ENCODE peak calls at places on chromosomes 16 and 17, in five cellular contexts. K is NB4, J is Peyer's patch, S is mammary epithelial cell, G is uterus. C is an unnamed sample.

GRCh38 chr16:89798832-89799370 is 17.5 kb downstream of the FANCA start:
- DNase-seq in K (no peak), J (no peak), S (no peak), G (no peak), C (no peak)

GRCh38 chr17:80899402-80900268 is 92.0 kb upstream of the CHMP6 start:
- DNase-seq in K (peak), J (peak), S (peak), G (no peak), C (peak)

GRCh38 chr16:726438-727290 is at the start of the genes CCDC78 and HAGHL:
- DNase-seq in K (peak), J (peak), S (no peak), G (no peak), C (peak)

GRCh38 chr16:87806608-87807546 is 41.1 kb upstream of the KLHDC4 start:
- DNase-seq in K (peak), J (peak), S (peak), G (no peak), C (peak)

GRCh38 chr17:63434951-63435571 is 11.0 kb downstream of the CYB561 start:
- DNase-seq in K (peak), J (no peak), S (peak), G (peak), C (peak)

GRCh38 chr17:29615492-29616299 is 7.0 kb downstream of the CORO6 start:
- DNase-seq in K (peak), J (peak), S (peak), G (peak), C (peak)

GRCh38 chr17:67500261-67500660 is 123.2 kb downstream of the PITPNC1 start:
- DNase-seq in K (no peak), J (no peak), S (no peak), G (no peak), C (peak)

GRCh38 chr17:58273453-58274104 is 7.2 kb downstream of the MPO start:
- DNase-seq in K (peak), J (no peak), S (no peak), G (no peak), C (no peak)

GRCh38 chr16:81818514-81819304 is 39.6 kb downstream of the PLCG2 start:
- DNase-seq in K (peak), J (no peak), S (no peak), G (no peak), C (no peak)

GRCh38 chr17:61205931-61206330 is 193.7 kb upstream of the TBX2 start:
- DNase-seq in K (no peak), J (no peak), S (no peak), G (no peak), C (no peak)

GRCh38 chr16:57916735-57917450 is 54.0 kb downstream of the CNGB1 start:
- DNase-seq in K (no peak), J (no peak), S (peak), G (no peak), C (no peak)

GRCh38 chr17:83053779-83054451 is 25.5 kb upstream of the METRNL start:
- DNase-seq in K (peak), J (peak), S (no peak), G (peak), C (no peak)

GRCh38 chr17:41695954-41696720 is 7.5 kb downstream of the EIF1 start:
- DNase-seq in K (peak), J (peak), S (peak), G (peak), C (peak)

GRCh38 chr17:49106366-49107210 is 26.0 kb upstream of the B4GALNT2 start:
- DNase-seq in K (no peak), J (no peak), S (peak), G (no peak), C (peak)

GRCh38 chr17:60169921-60170817 is 20.4 kb downstream of the CA4 start:
- DNase-seq in K (peak), J (no peak), S (peak), G (no peak), C (peak)

GRCh38 chr17:77616243-77616731 is 342.2 kb upstream of the TNRC6C start:
- DNase-seq in K (no peak), J (no peak), S (peak), G (peak), C (peak)

GRCh38 chr17:31202968-31203367 is 94.1 kb downstream of the OMG start:
- DNase-seq in K (no peak), J (no peak), S (no peak), G (no peak), C (no peak)

GRCh38 chr16:4404247-4404966 is 12.0 kb downstream of the CORO7 start:
- DNase-seq in K (peak), J (peak), S (no peak), G (peak), C (peak)

GRCh38 chr17:28725166-28725659 is 820 bp downstream of the TLCD1 start:
- DNase-seq in K (peak), J (no peak), S (no peak), G (no peak), C (peak)

GRCh38 chr17:64130559-64131001 is 636 bp upstream of the ERN1 start:
- DNase-seq in K (no peak), J (peak), S (peak), G (peak), C (peak)

GRCh38 chr16:14364386-14365199 is 265.5 kb downstream of the PARN start:
- DNase-seq in K (no peak), J (no peak), S (no peak), G (no peak), C (peak)

GRCh38 chr17:42698736-42699414 is 16.5 kb downstream of the CNTNAP1 start:
- DNase-seq in K (peak), J (no peak), S (no peak), G (peak), C (peak)

GRCh38 chr17:8867361-8867981 is at the start of gene PIK3R6:
- DNase-seq in K (no peak), J (no peak), S (no peak), G (no peak), C (no peak)

GRCh38 chr17:8869416-8869815 is 1.9 kb upstream of the PIK3R6 start:
- DNase-seq in K (no peak), J (no peak), S (no peak), G (no peak), C (no peak)

GRCh38 chr17:8865811-8866210 is 1.7 kb downstream of the PIK3R6 start:
- DNase-seq in K (no peak), J (no peak), S (no peak), G (no peak), C (no peak)

GRCh38 chr17:8868529-8868951 is 1.1 kb upstream of the PIK3R6 start:
- DNase-seq in K (no peak), J (no peak), S (no peak), G (no peak), C (no peak)

GRCh38 chr17:8868092-8868491 is 618 bp upstream of the PIK3R6 start:
- DNase-seq in K (no peak), J (no peak), S (no peak), G (no peak), C (no peak)
- TF ChIP-seq CTCF in K (no peak), J (no peak), S (no peak), G (no peak), C (no peak)

GRCh38 chr16:55660776-55661175 is 5.0 kb downstream of the SLC6A2 start:
- DNase-seq in K (no peak), J (no peak), S (no peak), G (no peak), C (no peak)
- TF ChIP-seq CTCF in K (no peak), J (no peak), S (no peak), G (no peak), C (no peak)

GRCh38 chr17:39677072-39677471 is 8.8 kb downstream of the PNMT start:
- DNase-seq in K (no peak), J (no peak), S (no peak), G (no peak), C (no peak)

GRCh38 chr17:39676198-39676819 is 8.1 kb downstream of the PNMT start:
- DNase-seq in K (peak), J (peak), S (no peak), G (no peak), C (no peak)

GRCh38 chr17:39679521-39680192 is 8.2 kb downstream of the PGAP3 start:
- DNase-seq in K (peak), J (peak), S (no peak), G (no peak), C (no peak)

GRCh38 chr17:39677581-39678339 is 9.5 kb downstream of the PNMT start:
- DNase-seq in K (no peak), J (no peak), S (no peak), G (no peak), C (no peak)

DNA sequence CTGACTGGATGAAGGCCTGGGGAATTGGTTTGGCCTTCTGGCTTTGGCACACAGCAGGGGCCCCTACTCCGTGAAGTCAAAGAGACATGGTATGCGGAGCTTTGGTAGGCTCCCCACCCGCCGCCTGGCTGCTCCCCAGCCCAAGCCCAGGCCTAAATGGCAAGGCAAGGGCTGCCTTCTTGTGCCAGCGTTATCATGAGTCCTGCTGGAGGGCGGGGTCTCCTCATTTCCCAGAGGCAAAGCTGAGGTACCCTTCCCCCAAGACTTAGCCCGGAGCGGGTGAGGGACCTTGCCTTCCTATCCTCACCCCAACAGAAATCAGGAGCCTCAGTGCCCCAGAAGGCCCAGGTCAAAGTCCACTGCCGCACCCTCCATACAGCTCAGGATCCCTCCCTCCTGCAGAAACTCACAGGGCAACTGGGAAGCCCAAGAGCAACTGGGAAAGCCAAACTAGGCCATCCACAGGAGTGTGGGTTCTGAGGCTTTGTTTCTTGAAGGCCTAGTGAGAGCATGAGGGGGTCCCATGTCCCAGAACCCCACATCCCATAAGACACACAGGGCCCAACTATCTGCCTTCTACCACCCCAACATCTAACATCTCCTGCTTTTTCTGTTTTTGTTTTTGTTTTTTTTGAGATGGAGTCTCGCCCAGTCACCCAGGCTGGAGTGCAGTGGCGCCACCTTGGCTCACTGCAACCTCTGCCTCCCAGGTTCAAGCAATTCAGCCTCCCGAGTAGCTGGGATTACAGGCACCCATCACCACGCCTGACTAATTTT is 9.3 kb downstream of the PGAP3 start:
- DNase-seq in K (no peak), J (no peak), S (no peak), G (no peak), C (no peak)
- TF ChIP-seq CTCF in K (no peak), J (no peak), S (no peak), G (no peak), C (no peak)

GRCh38 chr16:67329901-67330300 is 3.3 kb downstream of the LRRC36 start:
- DNase-seq in K (no peak), J (no peak), S (peak), G (no peak), C (no peak)

GRCh38 chr16:67327774-67328173 is 1.2 kb downstream of the LRRC36 start:
- DNase-seq in K (no peak), J (no peak), S (no peak), G (no peak), C (no peak)

GRCh38 chr16:67326115-67326471 is 448 bp downstream of the KCTD19 start:
- DNase-seq in K (no peak), J (no peak), S (no peak), G (no peak), C (no peak)

GRCh38 chr16:67326472-67327309 is at the start of the genes KCTD19 and LRRC36:
- DNase-seq in K (no peak), J (peak), S (no peak), G (peak), C (no peak)
- TF ChIP-seq CTCF in K (no peak), J (peak), S (peak), G (peak), C (peak)

DNA sequence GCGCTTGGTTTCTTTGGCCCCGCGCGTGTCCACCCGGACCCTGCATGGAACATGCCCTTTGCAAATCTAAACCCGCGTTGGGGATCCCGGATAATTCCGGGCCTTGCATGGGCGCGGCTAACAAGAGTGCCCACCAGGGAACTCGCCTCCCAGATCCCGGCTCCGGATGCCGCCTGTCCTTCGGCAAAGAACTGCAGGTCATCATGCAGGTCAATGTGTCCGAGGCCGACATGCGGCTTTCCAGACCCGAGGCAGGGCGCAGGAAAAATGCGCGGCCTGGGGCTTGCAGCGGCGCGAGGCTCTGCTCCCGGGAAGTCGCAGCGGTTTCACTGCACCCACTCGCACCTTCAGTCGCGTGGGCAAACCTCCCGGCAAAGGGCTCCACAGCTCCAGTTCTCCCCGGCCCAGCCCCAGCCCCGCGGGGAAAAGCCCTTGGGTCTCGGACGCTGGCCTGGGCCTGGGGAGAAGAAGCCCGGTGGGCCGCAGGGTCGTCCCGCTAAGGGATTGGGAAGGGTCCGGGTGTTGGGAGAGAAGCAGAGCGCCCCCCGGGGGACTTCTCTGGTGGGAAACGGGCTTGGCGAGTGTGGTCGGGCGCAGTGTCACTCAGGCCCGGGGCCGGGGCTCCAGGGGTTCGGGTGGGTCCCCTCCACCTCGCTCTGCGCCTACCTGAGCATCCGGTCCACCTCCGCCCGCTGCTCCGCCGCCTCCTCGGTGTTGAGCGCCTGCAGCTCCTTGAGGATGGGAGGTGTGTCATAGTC is 805 bp downstream of the HNF1B start:
- DNase-seq in K (no peak), J (no peak), S (no peak), G (no peak), C (no peak)
- TF ChIP-seq CTCF in K (no peak), J (no peak), S (no peak), G (no peak), C (no peak)

DNA sequence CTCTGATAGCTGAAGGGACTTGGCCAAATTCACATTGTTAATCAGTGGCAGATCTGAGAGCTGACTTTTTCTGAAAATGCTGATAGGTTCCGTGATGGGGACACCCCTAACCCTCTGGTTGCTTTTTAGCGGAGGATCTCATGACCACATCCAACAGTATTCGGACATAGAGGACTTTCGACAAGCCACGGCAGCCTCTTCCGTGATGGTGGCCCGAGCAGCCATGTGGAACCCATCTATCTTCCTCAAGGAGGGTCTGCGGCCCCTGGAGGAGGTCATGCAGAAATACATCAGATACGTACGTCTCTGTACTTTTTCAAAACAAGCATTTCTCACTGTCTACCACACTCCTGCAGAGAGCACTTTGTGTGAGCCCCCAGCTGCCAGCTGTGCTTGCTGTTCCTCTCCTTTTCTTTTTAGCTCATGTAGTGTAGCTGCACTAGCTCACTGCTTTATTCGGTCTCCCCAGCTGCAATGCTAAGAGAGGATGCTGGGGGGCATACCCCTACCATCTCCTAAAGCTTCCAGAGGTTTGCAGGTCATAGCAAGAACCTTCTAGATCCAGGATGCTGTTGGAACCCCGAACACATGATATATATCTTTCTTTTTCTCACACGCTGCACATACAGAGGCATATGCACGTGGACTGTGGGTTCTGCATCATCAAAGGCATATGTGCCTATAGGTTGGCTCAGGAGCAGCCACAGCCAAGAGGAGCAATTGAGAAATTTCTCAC is 14.2 kb upstream of the NFATC3 start:
- DNase-seq in K (no peak), J (peak), S (no peak), G (no peak), C (no peak)
- TF ChIP-seq CTCF in K (no peak), J (no peak), S (no peak), G (no peak), C (no peak)

DNA sequence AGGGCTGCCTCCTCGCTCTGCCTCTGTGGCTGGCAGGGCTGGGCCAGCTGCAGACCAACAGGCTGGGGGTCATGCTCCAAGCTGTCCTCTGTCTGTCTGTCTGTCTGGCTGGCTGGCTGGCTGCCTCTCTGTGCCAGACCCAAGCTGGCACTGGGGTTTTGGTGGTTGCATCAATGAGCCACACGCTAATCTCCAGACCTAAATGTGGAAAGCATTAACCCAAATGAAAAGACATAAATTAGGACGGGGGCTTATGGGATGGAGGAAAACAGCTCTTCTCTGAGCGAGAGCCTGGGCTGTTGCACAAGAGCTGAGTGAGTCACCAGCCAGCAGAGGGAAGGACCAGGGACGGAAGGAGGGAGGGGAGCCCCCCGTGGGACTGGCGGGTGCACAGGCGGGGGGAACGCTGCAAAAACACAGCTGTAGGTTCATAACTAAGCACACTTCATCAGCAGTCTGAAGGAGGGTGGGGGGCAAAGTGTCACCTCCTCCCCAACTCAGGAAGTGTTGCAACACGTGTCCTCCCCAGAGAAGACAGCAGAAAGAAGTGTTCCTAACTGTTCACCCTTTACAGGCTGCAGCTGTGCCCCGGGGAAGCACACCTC is 83.4 kb downstream of the GAS7 start:
- DNase-seq in K (peak), J (peak), S (peak), G (peak), C (peak)
- TF ChIP-seq CTCF in K (no peak), J (no peak), S (no peak), G (no peak), C (no peak)

DNA sequence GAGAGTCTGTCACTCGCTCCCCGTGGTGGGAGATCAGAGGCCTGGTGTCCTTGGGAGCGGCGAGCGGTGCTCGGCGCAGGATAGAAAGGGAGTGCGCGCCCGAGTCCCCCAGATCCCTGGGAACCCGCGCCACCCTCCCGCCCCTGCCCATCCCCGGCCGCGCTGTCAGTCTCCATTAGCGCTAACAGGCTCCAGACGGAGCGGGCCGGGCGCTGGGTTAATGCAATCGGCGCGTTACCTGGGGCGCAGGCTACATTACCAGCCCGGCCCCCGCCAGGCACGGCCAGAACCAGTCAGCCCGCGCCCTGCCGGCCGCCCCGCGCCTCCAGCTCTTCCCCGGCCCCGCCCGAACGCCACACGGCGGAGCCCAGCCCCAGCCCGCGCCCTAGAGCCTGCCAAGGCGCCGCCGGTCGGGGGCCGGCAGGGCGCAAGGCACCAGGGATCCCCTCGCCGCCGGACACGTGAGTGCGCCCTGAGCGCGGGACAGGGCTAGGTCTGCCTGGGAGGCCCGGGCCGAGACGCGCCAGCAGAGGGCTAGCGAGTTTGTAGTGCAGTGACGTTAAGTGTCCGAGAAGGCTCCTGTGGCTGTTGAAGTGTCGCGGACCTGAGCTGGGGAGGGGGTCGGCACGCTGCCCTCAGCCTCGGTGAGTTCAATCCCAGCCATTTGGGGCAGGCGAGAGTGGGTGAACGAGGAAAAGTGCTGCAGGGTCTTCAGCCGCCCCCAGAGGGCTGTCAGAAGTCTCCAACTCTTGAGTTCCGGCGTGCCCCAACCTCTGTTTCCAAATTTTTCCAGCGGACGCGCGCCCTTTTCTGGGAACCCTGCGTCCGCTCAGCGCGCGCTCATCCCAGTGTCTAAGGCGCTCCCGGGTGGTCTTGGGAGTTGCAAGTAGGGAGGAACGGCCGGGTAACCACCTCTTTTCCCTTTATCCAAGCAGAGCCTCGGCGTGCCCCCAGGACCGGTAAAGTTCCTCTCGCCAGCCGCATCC is at the start of gene SLC6A2:
- DNase-seq in K (no peak), J (no peak), S (peak), G (no peak), C (no peak)
- TF ChIP-seq CTCF in K (no peak), J (no peak), S (peak), G (no peak), C (no peak)